ENCODE peak calls at places on chromosomes 7 and 10, in nine cellular contexts. Y is hypothalamus; C is C1 segment of cervical spinal cord; B is COR-L47; U is activated T-cell treated with anti-CD3 and anti-CD28 coated beads for 1 hour; E is activated CD8-positive, alpha-beta memory T cell treated with anti-CD3 and anti-CD28 coated beads, Interleukin-2, amount 50 U/mL, for 48 hours; X is HT-29; V is activated CD4-positive, alpha-beta T cell treated with anti-CD3 and anti-CD28 coated beads, Interleukin-2, amount 10 ng/mL, durations not matched to agents 7 days and 5 days; A is iris pigment epithelial cell. K is an unnamed sample.

GRCh38 chr7:111532625-111533024 is 29.7 kb downstream of the IMMP2L start:
- DNase-seq in Y (no peak), C (no peak), B (peak; percentile 87), U (no peak), E (no peak), X (no peak), V (no peak), A (peak; percentile 12), K (no peak)

GRCh38 chr7:123208793-123209192 is 9.0 kb upstream of the SLC13A1 start:
- DNase-seq in Y (no peak), C (no peak), B (peak; percentile 12), U (no peak), E (no peak), X (peak; percentile 45), V (no peak), A (peak; percentile 49), K (no peak)

GRCh38 chr10:94038024-94038423 is 44.3 kb downstream of the PLCE1 start:
- DNase-seq in Y (no peak), C (no peak), B (no peak), U (no peak), E (no peak), X (no peak), V (no peak), A (peak; percentile 43), K (no peak)

GRCh38 chr7:127845497-127846214 is 185.6 kb downstream of the LRRC4 start:
- DNase-seq in Y (no peak), C (no peak), B (no peak), U (no peak), E (no peak), X (no peak), V (no peak), A (peak; percentile 38), K (no peak)

GRCh38 chr7:5613607-5614006 is 167.9 kb downstream of the RNF216 start:
- DNase-seq in Y (no peak), C (no peak), B (no peak), U (no peak), E (no peak), X (no peak), V (no peak), A (no peak), K (no peak)

GRCh38 chr7:46071601-46072000 is 150.5 kb upstream of the IGFBP3 start:
- DNase-seq in Y (no peak), C (no peak), B (no peak), U (no peak), E (no peak), X (no peak), V (no peak), A (peak; percentile 70), K (no peak)

GRCh38 chr10:69043931-69044531 is 43.9 kb upstream of the SRGN start:
- DNase-seq in Y (no peak), C (no peak), B (no peak), U (no peak), E (no peak), X (no peak), V (peak; percentile 41), A (no peak), K (no peak)

GRCh38 chr10:90418869-90419652 is 438.8 kb downstream of the HTR7 start:
- DNase-seq in Y (no peak), C (no peak), B (no peak), U (no peak), E (no peak), X (peak; percentile 59), V (no peak), A (peak; percentile 97), K (no peak)

GRCh38 chr7:155372782-155373358 is 75.2 kb downstream of the INSIG1 start:
- DNase-seq in Y (no peak), C (no peak), B (no peak), U (no peak), E (no peak), X (no peak), V (no peak), A (no peak), K (no peak)